ENCODE peak calls at places on chromosomes 6 and 20, in five cellular contexts. One of them, this sample, is unnamed.

GRCh38 chr6:142833054-142833453 is 111.9 kb downstream of the HIVEP2 start:
- DNase-seq in psoas muscle: no peak
- DNase-seq in midbrain: no peak
- DNase-seq in T-cell: no peak
- DNase-seq in HFFc6: peak
- DNase-seq in this sample: peak

GRCh38 chr6:34663887-34664269 is 32.7 kb downstream of the ILRUN start:
- DNase-seq in psoas muscle: no peak
- DNase-seq in midbrain: no peak
- DNase-seq in T-cell: no peak
- DNase-seq in HFFc6: peak
- DNase-seq in this sample: no peak

GRCh38 chr6:97322811-97323210 is 39.8 kb upstream of the MMS22L start:
- DNase-seq in psoas muscle: no peak
- DNase-seq in midbrain: no peak
- DNase-seq in T-cell: no peak
- DNase-seq in HFFc6: peak
- DNase-seq in this sample: no peak

GRCh38 chr20:37566590-37567330 is 39.1 kb upstream of the BLCAP start:
- DNase-seq in psoas muscle: no peak
- DNase-seq in midbrain: no peak
- DNase-seq in T-cell: no peak
- DNase-seq in HFFc6: no peak
- DNase-seq in this sample: no peak

GRCh38 chr6:127483399-127484055 is 24.3 kb upstream of the KIAA0408 start:
- DNase-seq in psoas muscle: no peak
- DNase-seq in midbrain: no peak
- DNase-seq in T-cell: no peak
- DNase-seq in HFFc6: no peak
- DNase-seq in this sample: no peak

GRCh38 chr6:5214570-5215052 is 46.1 kb downstream of the LYRM4 start:
- DNase-seq in psoas muscle: no peak
- DNase-seq in midbrain: peak
- DNase-seq in T-cell: no peak
- DNase-seq in HFFc6: no peak
- DNase-seq in this sample: no peak

GRCh38 chr20:15931897-15932296 is 641.4 kb downstream of the KIF16B start:
- DNase-seq in psoas muscle: no peak
- DNase-seq in midbrain: no peak
- DNase-seq in T-cell: no peak
- DNase-seq in HFFc6: no peak
- DNase-seq in this sample: no peak

GRCh38 chr6:48630511-48630910 is 519.5 kb upstream of the PTCHD4 start:
- DNase-seq in psoas muscle: no peak
- DNase-seq in midbrain: no peak
- DNase-seq in T-cell: no peak
- DNase-seq in HFFc6: no peak
- DNase-seq in this sample: no peak

GRCh38 chr20:19449051-19449450 is 236.6 kb downstream of the SLC24A3 start:
- DNase-seq in psoas muscle: no peak
- DNase-seq in midbrain: no peak
- DNase-seq in T-cell: no peak
- DNase-seq in HFFc6: no peak
- DNase-seq in this sample: no peak

GRCh38 chr6:47163536-47163935 is 121.4 kb upstream of the ADGRF1 start:
- DNase-seq in psoas muscle: no peak
- DNase-seq in midbrain: no peak
- DNase-seq in T-cell: no peak
- DNase-seq in HFFc6: no peak
- DNase-seq in this sample: no peak

GRCh38 chr20:46990811-46991567 is 96.3 kb downstream of the EYA2 start:
- DNase-seq in psoas muscle: no peak
- DNase-seq in midbrain: no peak
- DNase-seq in T-cell: no peak
- DNase-seq in HFFc6: no peak
- DNase-seq in this sample: no peak

GRCh38 chr6:134331255-134331654 is 13.3 kb upstream of the SGK1 start:
- DNase-seq in psoas muscle: no peak
- DNase-seq in midbrain: no peak
- DNase-seq in T-cell: no peak
- DNase-seq in HFFc6: no peak
- DNase-seq in this sample: no peak

GRCh38 chr6:166553563-166554271 is 32.8 kb downstream of the RAMACL start:
- DNase-seq in psoas muscle: peak
- DNase-seq in midbrain: no peak
- DNase-seq in T-cell: no peak
- DNase-seq in HFFc6: peak
- DNase-seq in this sample: no peak

GRCh38 chr6:56370591-56371198 is 123.3 kb upstream of the COL21A1 start:
- DNase-seq in psoas muscle: no peak
- DNase-seq in midbrain: peak
- DNase-seq in T-cell: no peak
- DNase-seq in HFFc6: peak
- DNase-seq in this sample: peak

GRCh38 chr6:8110117-8110721 is 7.9 kb upstream of the EEF1E1 start:
- DNase-seq in psoas muscle: no peak
- DNase-seq in midbrain: no peak
- DNase-seq in T-cell: no peak
- DNase-seq in HFFc6: no peak
- DNase-seq in this sample: no peak

GRCh38 chr20:57066126-57066900 is 200.1 kb downstream of the BMP7 start:
- DNase-seq in psoas muscle: no peak
- DNase-seq in midbrain: no peak
- DNase-seq in T-cell: no peak
- DNase-seq in HFFc6: no peak
- DNase-seq in this sample: no peak

GRCh38 chr6:147618927-147619326 is 110.4 kb downstream of the SAMD5 start:
- DNase-seq in psoas muscle: no peak
- DNase-seq in midbrain: no peak
- DNase-seq in T-cell: no peak
- DNase-seq in HFFc6: no peak
- DNase-seq in this sample: no peak

GRCh38 chr6:170485159-170485558 is 67.9 kb downstream of the PSMB1 start:
- DNase-seq in psoas muscle: no peak
- DNase-seq in midbrain: no peak
- DNase-seq in T-cell: no peak
- DNase-seq in HFFc6: no peak
- DNase-seq in this sample: no peak

GRCh38 chr6:115899883-115900282 is 160.8 kb downstream of the FRK start:
- DNase-seq in psoas muscle: no peak
- DNase-seq in midbrain: no peak
- DNase-seq in T-cell: no peak
- DNase-seq in HFFc6: no peak
- DNase-seq in this sample: no peak

GRCh38 chr20:63540417-63541186 is 3.4 kb upstream of the PTK6 start:
- DNase-seq in psoas muscle: no peak
- DNase-seq in midbrain: peak
- DNase-seq in T-cell: no peak
- DNase-seq in HFFc6: no peak
- DNase-seq in this sample: no peak

GRCh38 chr6:118892248-118893094 is 1.5 kb upstream of the ASF1A start:
- DNase-seq in psoas muscle: no peak
- DNase-seq in midbrain: peak
- DNase-seq in T-cell: no peak
- DNase-seq in HFFc6: no peak
- DNase-seq in this sample: no peak

GRCh38 chr6:8435845-8436168 is 462 bp upstream of the SLC35B3 start:
- DNase-seq in psoas muscle: no peak
- DNase-seq in midbrain: no peak
- DNase-seq in T-cell: no peak
- DNase-seq in HFFc6: no peak
- DNase-seq in this sample: no peak

GRCh38 chr6:34871853-34872252 is 16.0 kb downstream of the TAF11 start:
- DNase-seq in psoas muscle: no peak
- DNase-seq in midbrain: no peak
- DNase-seq in T-cell: no peak
- DNase-seq in HFFc6: no peak
- DNase-seq in this sample: no peak

GRCh38 chr20:4873396-4873795 is 127.9 kb downstream of the SLC23A2 start:
- DNase-seq in psoas muscle: no peak
- DNase-seq in midbrain: no peak
- DNase-seq in T-cell: no peak
- DNase-seq in HFFc6: no peak
- DNase-seq in this sample: no peak

GRCh38 chr6:11350294-11350693 is 117.8 kb upstream of the NEDD9 start:
- DNase-seq in psoas muscle: no peak
- DNase-seq in midbrain: no peak
- DNase-seq in T-cell: no peak
- DNase-seq in HFFc6: no peak
- DNase-seq in this sample: no peak

GRCh38 chr20:17845701-17846475 is 122.7 kb downstream of the SNX5 start:
- DNase-seq in psoas muscle: peak
- DNase-seq in midbrain: no peak
- DNase-seq in T-cell: no peak
- DNase-seq in HFFc6: no peak
- DNase-seq in this sample: no peak

GRCh38 chr20:60232380-60232779 is 274.2 kb downstream of the CDH26 start:
- DNase-seq in psoas muscle: no peak
- DNase-seq in midbrain: no peak
- DNase-seq in T-cell: no peak
- DNase-seq in HFFc6: no peak
- DNase-seq in this sample: no peak

GRCh38 chr20:52529856-52530255 is 338.3 kb upstream of the ZFP64 start:
- DNase-seq in psoas muscle: no peak
- DNase-seq in midbrain: no peak
- DNase-seq in T-cell: no peak
- DNase-seq in HFFc6: no peak
- DNase-seq in this sample: peak

GRCh38 chr6:165782124-165782523 is 119.1 kb upstream of the PDE10A start:
- DNase-seq in psoas muscle: no peak
- DNase-seq in midbrain: no peak
- DNase-seq in T-cell: no peak
- DNase-seq in HFFc6: no peak
- DNase-seq in this sample: no peak

GRCh38 chr6:127855542-127856159 is 45.2 kb downstream of the THEMIS start:
- DNase-seq in psoas muscle: no peak
- DNase-seq in midbrain: peak
- DNase-seq in T-cell: peak
- DNase-seq in HFFc6: no peak
- DNase-seq in this sample: no peak

GRCh38 chr20:43530321-43531090 is 23.0 kb downstream of the L3MBTL1 start:
- DNase-seq in psoas muscle: no peak
- DNase-seq in midbrain: no peak
- DNase-seq in T-cell: no peak
- DNase-seq in HFFc6: no peak
- DNase-seq in this sample: no peak

GRCh38 chr6:99867026-99867425 is 127.0 kb downstream of the MCHR2 start:
- DNase-seq in psoas muscle: no peak
- DNase-seq in midbrain: no peak
- DNase-seq in T-cell: no peak
- DNase-seq in HFFc6: no peak
- DNase-seq in this sample: no peak

GRCh38 chr6:37860226-37860839 is 40.8 kb downstream of the ZFAND3 start:
- DNase-seq in psoas muscle: no peak
- DNase-seq in midbrain: peak
- DNase-seq in T-cell: peak
- DNase-seq in HFFc6: peak
- DNase-seq in this sample: no peak

GRCh38 chr20:16173044-16173443 is 400.2 kb downstream of the KIF16B start:
- DNase-seq in psoas muscle: no peak
- DNase-seq in midbrain: no peak
- DNase-seq in T-cell: no peak
- DNase-seq in HFFc6: no peak
- DNase-seq in this sample: no peak

GRCh38 chr6:79431469-79431868 is 105.8 kb downstream of the LCA5 start:
- DNase-seq in psoas muscle: no peak
- DNase-seq in midbrain: no peak
- DNase-seq in T-cell: no peak
- DNase-seq in HFFc6: no peak
- DNase-seq in this sample: no peak

GRCh38 chr6:33249732-33250625 is 21.7 kb downstream of the VPS52 start:
- DNase-seq in psoas muscle: peak
- DNase-seq in midbrain: no peak
- DNase-seq in T-cell: no peak
- DNase-seq in HFFc6: peak
- DNase-seq in this sample: peak

GRCh38 chr20:49446808-49447207 is 35.7 kb downstream of the KCNB1 start:
- DNase-seq in psoas muscle: peak
- DNase-seq in midbrain: peak
- DNase-seq in T-cell: no peak
- DNase-seq in HFFc6: peak
- DNase-seq in this sample: no peak

GRCh38 chr6:158552055-158552795 is 7.7 kb upstream of the TMEM181 start:
- DNase-seq in psoas muscle: no peak
- DNase-seq in midbrain: no peak
- DNase-seq in T-cell: no peak
- DNase-seq in HFFc6: no peak
- DNase-seq in this sample: no peak